ENCODE peak calls at places on chromosomes 6 and 20, in seven cellular contexts. S is neural crest cell, X is ovary, V is SK-N-SH, G is GM13977, H is HFF-Myc, U is hepatocyte. N is an unnamed sample.

GRCh38 chr20:52303281-52303950 is 111.8 kb upstream of the ZFP64 start:
- DNase-seq in S (no peak), X (no peak), V (no peak), G (no peak), H (no peak), U (no peak), N (peak)

GRCh38 chr6:68108243-68108835 is 526.7 kb upstream of the ADGRB3 start:
- DNase-seq in S (no peak), X (no peak), V (no peak), G (peak), H (no peak), U (no peak), N (no peak)

GRCh38 chr6:108074057-108074358 is 533 bp downstream of the OSTM1 start:
- DNase-seq in S (no peak), X (no peak), V (no peak), G (no peak), H (no peak), U (peak), N (no peak)

GRCh38 chr6:125195526-125195925 is 42.0 kb downstream of the TPD52L1 start:
- DNase-seq in S (no peak), X (no peak), V (no peak), G (no peak), H (no peak), U (no peak), N (no peak)

GRCh38 chr20:1446536-1446935 is 20.1 kb downstream of the NSFL1C start:
- DNase-seq in S (no peak), X (no peak), V (no peak), G (no peak), H (no peak), U (no peak), N (no peak)

GRCh38 chr20:4820833-4821518 is 99.3 kb downstream of the PRND start:
- DNase-seq in S (no peak), X (peak), V (no peak), G (no peak), H (peak), U (no peak), N (no peak)

GRCh38 chr20:61819921-61820825 is 245.5 kb downstream of the TAF4 start:
- DNase-seq in S (no peak), X (no peak), V (no peak), G (no peak), H (no peak), U (no peak), N (no peak)

GRCh38 chr6:46985943-46986342 is 56.2 kb downstream of the ADGRF1 start:
- DNase-seq in S (no peak), X (no peak), V (no peak), G (no peak), H (no peak), U (no peak), N (no peak)

GRCh38 chr6:28658475-28659249 is 133.0 kb downstream of the GPX5 start:
- DNase-seq in S (no peak), X (no peak), V (peak), G (no peak), H (no peak), U (no peak), N (no peak)

GRCh38 chr6:169398342-169399105 is 144.9 kb upstream of the THBS2 start:
- DNase-seq in S (no peak), X (no peak), V (no peak), G (no peak), H (no peak), U (no peak), N (no peak)

GRCh38 chr20:59485576-59486250 is 118.6 kb upstream of the PHACTR3 start:
- DNase-seq in S (no peak), X (no peak), V (no peak), G (no peak), H (no peak), U (no peak), N (no peak)

GRCh38 chr20:21251278-21251677 is 51.9 kb upstream of the XRN2 start:
- DNase-seq in S (no peak), X (no peak), V (no peak), G (no peak), H (no peak), U (no peak), N (peak)

GRCh38 chr6:28885149-28885738 is 38.5 kb downstream of the TRIM27 start:
- DNase-seq in S (no peak), X (no peak), V (peak), G (no peak), H (no peak), U (no peak), N (peak)

GRCh38 chr6:104414723-104415122 is 445.0 kb downstream of the HACE1 start:
- DNase-seq in S (no peak), X (no peak), V (no peak), G (no peak), H (no peak), U (no peak), N (no peak)

GRCh38 chr6:56729719-56730118 is 87.0 kb upstream of the DST start:
- DNase-seq in S (no peak), X (no peak), V (no peak), G (no peak), H (no peak), U (no peak), N (no peak)

GRCh38 chr6:11062715-11063114 is 18.6 kb upstream of the ELOVL2 start:
- DNase-seq in S (no peak), X (no peak), V (no peak), G (no peak), H (no peak), U (no peak), N (no peak)

GRCh38 chr6:48206091-48206490 is 95.1 kb upstream of the PTCHD4 start:
- DNase-seq in S (no peak), X (no peak), V (no peak), G (no peak), H (no peak), U (no peak), N (no peak)

GRCh38 chr6:134317471-134318131 is at the start of gene SGK1:
- DNase-seq in S (peak), X (peak), V (peak), G (no peak), H (no peak), U (peak), N (peak)

GRCh38 chr6:25359191-25359861 is 80.2 kb downstream of the CARMIL1 start:
- DNase-seq in S (no peak), X (no peak), V (no peak), G (no peak), H (no peak), U (no peak), N (no peak)

GRCh38 chr6:49541936-49542335 is 8.5 kb upstream of the C6orf141 start:
- DNase-seq in S (no peak), X (no peak), V (no peak), G (no peak), H (no peak), U (no peak), N (no peak)

GRCh38 chr6:16337280-16337975 is 99.0 kb downstream of the GMPR start:
- DNase-seq in S (no peak), X (peak), V (peak), G (no peak), H (peak), U (peak), N (no peak)

GRCh38 chr6:169326067-169326799 is 72.6 kb upstream of the THBS2 start:
- DNase-seq in S (no peak), X (no peak), V (peak), G (no peak), H (no peak), U (peak), N (peak)

GRCh38 chr6:77883849-77884248 is 231.0 kb downstream of the MEI4 start:
- DNase-seq in S (no peak), X (no peak), V (no peak), G (no peak), H (no peak), U (no peak), N (no peak)

GRCh38 chr6:146770965-146771735 is 172.4 kb downstream of the ADGB start:
- DNase-seq in S (no peak), X (no peak), V (no peak), G (no peak), H (no peak), U (no peak), N (peak)

GRCh38 chr20:1830240-1830639 is 65.0 kb upstream of the SIRPA start:
- DNase-seq in S (no peak), X (peak), V (peak), G (no peak), H (peak), U (peak), N (no peak)

GRCh38 chr6:134453792-134454510 is 136.0 kb upstream of the SGK1 start:
- DNase-seq in S (no peak), X (no peak), V (no peak), G (no peak), H (no peak), U (no peak), N (no peak)

GRCh38 chr20:48614593-48615274 is 213.1 kb downstream of the PREX1 start:
- DNase-seq in S (no peak), X (no peak), V (no peak), G (no peak), H (no peak), U (no peak), N (no peak)

GRCh38 chr20:21613512-21613911 is 92.0 kb upstream of the PAX1 start:
- DNase-seq in S (no peak), X (no peak), V (no peak), G (no peak), H (no peak), U (no peak), N (no peak)

GRCh38 chr20:44070139-44070900 is 116.7 kb downstream of the JPH2 start:
- DNase-seq in S (no peak), X (no peak), V (no peak), G (no peak), H (no peak), U (no peak), N (peak)

GRCh38 chr6:155887431-155887830 is 431.8 kb upstream of the NOX3 start:
- DNase-seq in S (no peak), X (no peak), V (no peak), G (no peak), H (no peak), U (no peak), N (no peak)

DNA sequence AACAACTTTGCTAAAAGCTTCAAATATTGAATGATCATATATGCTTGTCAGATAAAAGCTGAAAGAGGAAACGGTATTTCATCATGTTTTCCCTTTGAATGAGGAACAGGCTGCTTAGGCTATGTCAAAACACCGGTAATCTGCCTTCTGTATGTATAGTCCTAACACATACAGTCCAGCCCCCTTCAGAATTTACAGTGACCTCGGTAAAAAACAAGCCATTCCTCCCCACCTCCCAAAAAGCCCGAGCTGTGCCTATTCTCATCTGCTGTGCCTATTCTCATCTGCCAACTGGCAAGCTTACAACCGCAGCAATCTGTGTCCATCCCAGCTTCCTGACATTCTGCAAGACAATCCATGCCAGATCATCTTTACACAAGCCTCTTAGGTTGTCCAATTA is 26.8 kb upstream of the UBE2J1 start:
- DNase-seq in S (no peak), X (no peak), V (no peak), G (no peak), H (no peak), U (no peak), N (no peak)
- TF ChIP-seq CTCF in S (no peak), X (no peak), V (no peak), G (no peak), H (no peak), U (no peak), N (no peak)

DNA sequence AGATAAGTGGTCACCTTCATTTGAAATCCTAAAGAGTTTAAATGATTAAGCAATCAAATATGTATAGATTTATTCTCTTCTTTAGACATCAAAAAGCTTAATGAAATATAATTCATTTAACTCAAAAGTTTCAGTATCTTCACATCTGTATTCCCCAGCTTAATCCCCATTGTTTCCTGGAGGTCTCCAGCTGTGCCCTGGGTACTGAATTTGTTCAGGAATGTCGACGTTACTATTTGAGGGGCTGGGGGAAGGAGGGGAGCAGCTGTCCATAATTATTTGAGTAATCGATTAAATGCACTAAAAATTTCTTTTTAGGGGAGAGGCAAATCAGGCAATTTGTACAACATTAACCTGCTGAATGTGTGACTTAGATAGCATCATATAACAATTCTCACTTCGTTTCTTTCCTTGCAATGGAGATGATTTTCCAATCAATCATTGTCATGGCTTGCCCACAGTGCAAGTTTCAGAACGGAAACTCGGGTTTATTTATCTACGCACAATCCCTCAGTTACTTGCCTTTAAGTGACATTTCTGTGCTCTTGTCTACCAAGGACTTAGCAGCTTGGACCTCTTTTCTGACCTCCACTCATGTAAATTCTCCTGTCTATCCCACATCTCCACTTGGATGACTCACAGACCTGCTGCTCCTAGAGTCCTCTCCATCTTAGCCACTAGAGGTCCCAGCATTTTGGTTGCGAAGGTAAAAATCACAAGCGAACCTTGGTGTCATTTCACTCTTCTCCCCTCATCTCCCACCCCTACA is 3.9 kb downstream of the DOK5 start:
- DNase-seq in S (no peak), X (no peak), V (peak), G (no peak), H (no peak), U (peak), N (no peak)
- TF ChIP-seq CTCF in S (peak), X (no peak), V (peak), G (peak), H (no peak), U (peak), N (no peak)

GRCh38 chr6:130075879-130076278 is 57.5 kb downstream of the L3MBTL3 start:
- DNase-seq in S (no peak), X (no peak), V (no peak), G (no peak), H (no peak), U (no peak), N (no peak)

GRCh38 chr6:130070747-130071146 is 52.4 kb downstream of the L3MBTL3 start:
- DNase-seq in S (no peak), X (no peak), V (peak), G (no peak), H (no peak), U (no peak), N (no peak)

DNA sequence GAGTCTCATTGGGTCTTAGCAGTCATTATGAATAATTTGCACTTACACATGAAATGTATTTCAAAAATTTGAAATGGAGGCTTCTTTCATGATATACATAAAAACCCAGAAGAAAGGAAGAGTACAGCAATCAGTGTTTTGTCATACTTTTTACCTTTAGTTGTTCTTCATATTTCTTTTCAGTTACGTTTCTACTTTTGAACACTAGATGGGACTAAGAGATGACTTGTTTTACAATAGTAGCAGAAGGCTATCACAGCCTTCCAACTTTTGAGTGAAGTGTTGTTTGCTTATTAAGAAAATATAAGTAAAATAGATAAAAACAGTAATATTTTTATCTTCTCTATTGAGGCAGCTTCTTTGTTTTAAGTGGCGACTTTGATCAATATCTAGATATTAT is 58.1 kb downstream of the L3MBTL3 start:
- DNase-seq in S (no peak), X (no peak), V (no peak), G (no peak), H (no peak), U (peak), N (no peak)
- TF ChIP-seq CTCF in S (peak), X (no peak), V (peak), G (peak), H (no peak), U (peak), N (peak)

DNA sequence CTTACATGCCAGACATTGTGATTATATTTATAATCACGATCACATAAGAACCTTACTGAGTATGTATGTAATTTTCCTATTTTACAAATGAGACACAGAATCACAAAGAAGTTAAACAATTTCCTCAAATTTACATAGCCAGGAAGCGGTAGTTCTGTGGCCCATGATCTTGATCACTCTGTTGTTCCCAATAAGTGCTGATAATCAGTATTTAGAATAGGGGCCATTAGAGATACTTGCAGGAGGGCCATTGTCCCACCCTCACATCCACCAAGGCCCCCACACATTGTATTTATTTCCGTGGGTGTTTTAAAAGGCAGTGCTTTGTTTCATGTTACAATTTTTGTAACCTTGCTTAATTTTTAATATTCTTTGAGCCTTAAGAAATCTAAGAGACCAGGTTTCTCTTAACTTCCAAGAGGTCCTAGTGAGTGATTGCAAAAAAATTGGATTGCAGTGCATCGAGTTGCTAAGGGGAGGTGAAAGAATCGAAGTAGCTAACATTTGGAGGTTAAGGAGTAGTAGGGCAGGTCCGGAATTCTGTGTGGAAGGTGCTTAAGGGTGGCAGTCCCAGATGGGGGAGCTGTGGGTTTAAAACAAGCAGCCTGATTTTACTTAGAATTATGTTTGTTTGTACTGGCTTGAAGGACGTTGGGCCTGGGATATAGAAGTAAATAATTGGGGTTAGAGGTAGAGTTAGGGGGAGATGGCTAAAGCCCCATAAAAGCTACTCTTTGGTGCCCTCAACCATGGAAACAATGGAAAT is 339.4 kb downstream of the CDKAL1 start:
- DNase-seq in S (no peak), X (no peak), V (no peak), G (no peak), H (no peak), U (no peak), N (no peak)
- TF ChIP-seq CTCF in S (peak), X (no peak), V (peak), G (no peak), H (no peak), U (peak), N (no peak)

GRCh38 chr6:157688275-157688959 is 134.6 kb upstream of the SNX9 start:
- DNase-seq in S (no peak), X (no peak), V (no peak), G (no peak), H (no peak), U (no peak), N (no peak)

GRCh38 chr6:157689875-157690274 is 133.2 kb upstream of the SNX9 start:
- DNase-seq in S (no peak), X (no peak), V (no peak), G (no peak), H (no peak), U (no peak), N (no peak)

GRCh38 chr6:157685596-157686280 is 137.3 kb upstream of the SNX9 start:
- DNase-seq in S (no peak), X (no peak), V (no peak), G (no peak), H (no peak), U (peak), N (no peak)

GRCh38 chr6:157690441-157691210 is 132.4 kb upstream of the SNX9 start:
- DNase-seq in S (no peak), X (no peak), V (no peak), G (no peak), H (no peak), U (no peak), N (no peak)

GRCh38 chr6:157688960-157689599 is 134.0 kb upstream of the SNX9 start:
- DNase-seq in S (no peak), X (no peak), V (no peak), G (no peak), H (no peak), U (peak), N (no peak)
- TF ChIP-seq CTCF in S (no peak), X (no peak), V (no peak), G (no peak), H (no peak), U (peak), N (no peak)

DNA sequence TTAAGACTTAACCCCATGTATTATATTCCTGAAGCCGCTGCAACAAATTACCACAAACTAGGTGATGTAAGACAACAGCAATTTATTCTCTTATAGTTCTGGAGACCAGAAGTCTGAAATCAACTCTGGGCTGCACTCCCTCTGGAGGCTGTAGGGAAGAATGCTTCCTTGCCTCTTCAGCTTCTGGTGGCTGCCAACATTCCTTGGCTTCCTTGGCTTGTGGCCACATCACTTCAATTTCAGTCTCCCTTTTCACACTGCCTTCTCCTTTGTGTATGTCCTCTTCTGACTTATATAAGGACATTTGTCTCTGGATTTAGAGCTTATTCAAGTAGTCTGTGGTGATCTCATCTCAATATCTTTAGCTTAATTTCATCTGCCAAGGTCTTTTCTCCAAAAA is 141.6 kb downstream of the DHX35 start:
- DNase-seq in S (no peak), X (no peak), V (no peak), G (no peak), H (no peak), U (no peak), N (no peak)
- TF ChIP-seq CTCF in S (no peak), X (no peak), V (no peak), G (peak), H (peak), U (no peak), N (no peak)

GRCh38 chr6:167831281-167831680 is 4.6 kb downstream of the AFDN start:
- DNase-seq in S (no peak), X (no peak), V (no peak), G (no peak), H (no peak), U (no peak), N (no peak)
- TF ChIP-seq CTCF in S (no peak), X (no peak), V (no peak), G (no peak), H (no peak), U (no peak), N (no peak)